ENCODE peak calls at places on chromosome 2, in five cellular contexts. O is stimulated activated CD8-positive, alpha-beta memory T cell treated with anti-CD3 and anti-CD28 coated beads, Interleukin-12 subunit alpha, Interleukin-12 subunit beta, amount 100 ng/mL, for 4 hours; P is T-cell; L is HFFc6; I is fibroblast of the aortic adventitia. T is an unnamed sample.

GRCh38 chr2:3959372-3959771 is 256.0 kb downstream of the DCDC2C start:
- DNase-seq in P (no peak), O (no peak), L (no peak), I (peak), T (peak)

GRCh38 chr2:3461781-3462492 is 57.4 kb downstream of the ADI1 start:
- DNase-seq in P (no peak), L (peak), O (no peak), I (peak), T (peak)

GRCh38 chr2:127431408-127432023 is 13.3 kb downstream of the PROC start:
- DNase-seq in O (no peak), L (no peak), P (no peak), I (no peak), T (no peak)

GRCh38 chr2:179525340-179525739 is 260.7 kb upstream of the SESTD1 start:
- DNase-seq in L (no peak), O (no peak), I (no peak), P (no peak), T (no peak)

GRCh38 chr2:113248997-113249770 is 29.5 kb downstream of the PAX8 start:
- DNase-seq in L (peak), P (peak), I (peak), O (peak), T (peak)

GRCh38 chr2:196075196-196075595 is 6.6 kb upstream of the DNAH7 start:
- DNase-seq in O (no peak), P (no peak), I (no peak), L (peak), T (no peak)

GRCh38 chr2:224024270-224024669 is 14.8 kb downstream of the SERPINE2 start:
- DNase-seq in P (no peak), I (no peak), L (no peak), O (no peak), T (no peak)

GRCh38 chr2:199987586-199987985 is 32.2 kb downstream of the MAIP1 start:
- DNase-seq in P (no peak), O (no peak), L (no peak), I (peak), T (no peak)

GRCh38 chr2:233486357-233486756 is 80.2 kb downstream of the USP40 start:
- DNase-seq in P (no peak), L (no peak), I (no peak), O (no peak), T (no peak)

GRCh38 chr2:32375228-32375892 is 18.5 kb downstream of the BIRC6 start:
- DNase-seq in I (no peak), O (no peak), P (no peak), L (no peak), T (no peak)